ENCODE peak calls at places on chromosomes 16 and 17, in seven cellular contexts. H is NCI-H2081, G is Peyer's patch, E is ELF-1, U is GM12865, R is GM06990, A is T-cell. Y is an unnamed sample.
A peak's percentile ranks its signal among the peaks of the same experiment; 100 is the strongest.

GRCh38 chr17:49908782-49909714 is 59.9 kb upstream of the DLX4 start:
- DNase-seq in U (no peak), G (no peak), E (no peak), R (no peak), H (no peak), A (no peak), Y (no peak)

GRCh38 chr17:15351925-15352324 is 10.5 kb upstream of the TEKT3 start:
- DNase-seq in H (no peak), R (no peak), U (no peak), A (no peak), E (no peak), G (peak; percentile 64), Y (no peak)

GRCh38 chr16:85607796-85608514 is 5.2 kb upstream of the GSE1 start:
- DNase-seq in A (no peak), R (no peak), G (no peak), E (peak; percentile 64), H (no peak), U (no peak), Y (no peak)

GRCh38 chr16:83143788-83144187 is 517.0 kb downstream of the CDH13 start:
- DNase-seq in G (no peak), A (no peak), H (no peak), E (peak; percentile 69), R (no peak), U (no peak), Y (no peak)

GRCh38 chr17:5164465-5164864 is 27.2 kb downstream of the ZNF594 start:
- DNase-seq in R (no peak), G (no peak), E (no peak), U (no peak), A (no peak), H (no peak), Y (no peak)

GRCh38 chr17:77790143-77790829 is 168.2 kb upstream of the TNRC6C start:
- DNase-seq in G (no peak), R (no peak), H (peak; percentile 71), A (no peak), U (no peak), E (peak; percentile 84), Y (no peak)

GRCh38 chr17:1724351-1724868 is at the start of gene WDR81:
- DNase-seq in R (peak; percentile 88), U (peak; percentile 95), H (peak; percentile 66), G (peak; percentile 94), A (peak; percentile 81), E (peak; percentile 86), Y (peak; percentile 74)

GRCh38 chr17:81851423-81851822 is 8.9 kb downstream of the P4HB start:
- DNase-seq in H (no peak), G (no peak), R (no peak), E (no peak), A (no peak), U (no peak), Y (no peak)

GRCh38 chr16:626787-627457 is 3.9 kb upstream of the WFIKKN1 start:
- DNase-seq in U (no peak), E (no peak), G (no peak), R (no peak), H (no peak), A (no peak), Y (no peak)

GRCh38 chr17:14359251-14359939 is 58.5 kb downstream of the HS3ST3B1 start:
- DNase-seq in A (peak; percentile 30), U (peak; percentile 63), E (no peak), R (peak; percentile 38), G (no peak), H (no peak), Y (no peak)

GRCh38 chr17:16534236-16534635 is 34.8 kb downstream of the ZNF287 start:
- DNase-seq in E (no peak), A (no peak), G (no peak), H (no peak), R (no peak), U (no peak), Y (no peak)

GRCh38 chr16:66880288-66881013 is at the start of gene PDP2:
- DNase-seq in G (peak; percentile 95), H (peak; percentile 87), R (peak; percentile 89), E (peak; percentile 98), A (peak; percentile 86), U (peak; percentile 98), Y (peak; percentile 92)

GRCh38 chr17:34126965-34127364 is 128.1 kb upstream of the CCL2 start:
- DNase-seq in H (no peak), G (no peak), R (peak; percentile 59), U (peak; percentile 57), E (no peak), A (no peak), Y (no peak)

GRCh38 chr17:68295086-68295485 is 3.8 kb downstream of the ARSG start:
- DNase-seq in E (no peak), U (no peak), R (no peak), G (no peak), A (no peak), H (no peak), Y (no peak)

GRCh38 chr17:38449364-38449763 is 21.1 kb downstream of the ARHGAP23 start:
- DNase-seq in A (no peak), H (no peak), U (no peak), R (no peak), G (no peak), E (peak; percentile 80), Y (no peak)

GRCh38 chr16:31094088-31094423 is 541 bp downstream of the VKORC1 start:
- DNase-seq in H (no peak), R (no peak), A (no peak), G (peak; percentile 51), E (peak; percentile 49), U (no peak), Y (no peak)

GRCh38 chr17:68004201-68004600 is 7.9 kb upstream of the C17orf58 start:
- DNase-seq in E (no peak), G (no peak), A (no peak), H (no peak), U (no peak), R (no peak), Y (no peak)

GRCh38 chr17:11515901-11516300 is 82.4 kb upstream of the DNAH9 start:
- DNase-seq in U (no peak), H (no peak), G (no peak), A (no peak), E (no peak), R (no peak), Y (no peak)

GRCh38 chr17:1039511-1040215 is 42.7 kb downstream of the TIMM22 start:
- DNase-seq in G (no peak), A (no peak), R (no peak), H (no peak), E (no peak), U (no peak), Y (no peak)

GRCh38 chr17:76097716-76098295 is 5.8 kb downstream of the EXOC7 start:
- DNase-seq in A (no peak), U (no peak), H (no peak), G (no peak), R (no peak), E (no peak), Y (no peak)

GRCh38 chr17:5557990-5558389 is 26.3 kb downstream of the NLRP1 start:
- DNase-seq in G (no peak), H (no peak), A (no peak), U (no peak), R (no peak), E (no peak), Y (no peak)

GRCh38 chr17:49015924-49016774 is 19.0 kb downstream of the IGF2BP1 start:
- DNase-seq in R (no peak), H (no peak), U (no peak), A (no peak), E (no peak), G (no peak), Y (no peak)

GRCh38 chr17:78197147-78197830 is 10.1 kb downstream of the AFMID start:
- DNase-seq in E (peak; percentile 65), A (no peak), U (no peak), H (no peak), G (no peak), R (no peak), Y (no peak)

GRCh38 chr17:7192271-7192937 is 13.2 kb upstream of the ASGR1 start:
- DNase-seq in U (no peak), E (no peak), A (no peak), H (no peak), R (no peak), G (no peak), Y (no peak)

GRCh38 chr17:50919321-50920040 is 53.3 kb upstream of the TOB1 start:
- DNase-seq in E (peak; percentile 90), R (peak; percentile 60), A (peak; percentile 89), G (peak; percentile 94), H (peak; percentile 99), U (peak; percentile 75), Y (peak; percentile 86)

GRCh38 chr17:338442-339192 is 14.0 kb downstream of the RPH3AL start:
- DNase-seq in H (no peak), A (no peak), U (no peak), G (no peak), E (no peak), R (no peak), Y (no peak)